ENCODE peak calls at places on chromosomes 4 and X, in nine cellular contexts. E is fibroblast of gingiva; I is Kasumi-1; G is H7; T is NCI-H82; S is activated CD4-positive, CD25-positive, alpha-beta regulatory T cell treated with anti-CD3 and anti-CD28 coated beads, Interleukin-2, amount 50 U/mL, for 72 hours; K is nephron progenitor cell; O is DND-41; U is stimulated activated CD4-positive, alpha-beta T cell treated with anti-CD3 and anti-CD28 coated beads, Interleukin-2, amount 100 ng/mL, for 48 hours. L is an unnamed sample.

GRCh38 chr4:2276581-2277325 is 14.8 kb upstream of the MXD4 start:
- DNase-seq in E (no peak), I (no peak), G (no peak), T (no peak), S (no peak), K (no peak), O (no peak), U (no peak), L (no peak)

GRCh38 chr4:182918791-182919302 is 1.7 kb upstream of the DCTD start:
- DNase-seq in E (no peak), I (no peak), G (no peak), T (no peak), S (no peak), K (no peak), O (no peak), U (no peak), L (no peak)

GRCh38 chr4:87584509-87584908 is 23.8 kb upstream of the DSPP start:
- DNase-seq in E (no peak), I (no peak), G (no peak), T (no peak), S (no peak), K (no peak), O (no peak), U (no peak), L (no peak)

GRCh38 chrX:45850197-45850774 is 649.6 kb upstream of the DIPK2B start:
- DNase-seq in E (peak), I (no peak), G (peak), T (peak), S (peak), K (peak), O (peak), U (peak), L (no peak)

GRCh38 chrX:154458954-154459829 is 1.1 kb downstream of the PLXNA3 start:
- DNase-seq in E (peak), I (no peak), G (no peak), T (peak), S (no peak), K (no peak), O (peak), U (no peak), L (peak)

GRCh38 chrX:122817321-122817720 is 366.8 kb upstream of the GRIA3 start:
- DNase-seq in E (no peak), I (no peak), G (peak), T (no peak), S (no peak), K (no peak), O (no peak), U (no peak), L (no peak)

GRCh38 chr4:121551881-121552280 is 144.9 kb downstream of the ANXA5 start:
- DNase-seq in E (peak), I (no peak), G (no peak), T (no peak), S (no peak), K (no peak), O (no peak), U (no peak), L (no peak)

GRCh38 chr4:42715807-42716482 is 59.0 kb upstream of the ATP8A1 start:
- DNase-seq in E (no peak), I (no peak), G (no peak), T (no peak), S (no peak), K (no peak), O (no peak), U (no peak), L (no peak)

GRCh38 chrX:29090811-29091210 is 503.6 kb downstream of the IL1RAPL1 start:
- DNase-seq in E (no peak), I (no peak), G (no peak), T (peak), S (no peak), K (no peak), O (no peak), U (no peak), L (no peak)

GRCh38 chrX:84188320-84188834 is 378 bp upstream of the RPS6KA6 start:
- DNase-seq in E (peak), I (no peak), G (peak), T (peak), S (no peak), K (peak), O (no peak), U (no peak), L (peak)

GRCh38 chr4:180098601-180099000 is 2144.6 kb upstream of the TENM3 start:
- DNase-seq in E (no peak), I (no peak), G (no peak), T (no peak), S (no peak), K (no peak), O (no peak), U (no peak), L (no peak)

GRCh38 chrX:84469226-84469625 is 33.0 kb downstream of the HDX start:
- DNase-seq in E (no peak), I (peak), G (no peak), T (peak), S (no peak), K (no peak), O (no peak), U (no peak), L (no peak)

GRCh38 chr4:3257125-3257690 is 8.2 kb downstream of the MSANTD1 start:
- DNase-seq in E (no peak), I (no peak), G (peak), T (no peak), S (peak), K (no peak), O (no peak), U (no peak), L (peak)

GRCh38 chr4:108053281-108053701 is 63.6 kb downstream of the HADH start:
- DNase-seq in E (no peak), I (no peak), G (no peak), T (no peak), S (no peak), K (no peak), O (no peak), U (no peak), L (no peak)

GRCh38 chr4:17030543-17030942 is 132.1 kb upstream of the LDB2 start:
- DNase-seq in E (peak), I (no peak), G (no peak), T (no peak), S (no peak), K (no peak), O (no peak), U (no peak), L (no peak)

L was measured in WERI-Rb-1.